ENCODE peak calls at places on chromosomes 1 and 21, in six cellular contexts. Z is stimulated activated CD8-positive, alpha-beta memory T cell treated with anti-CD3 and anti-CD28 coated beads, Interleukin-4, amount 100 ng/mL, for 24 hours; K is progenitor cell of endocrine pancreas; H is tibial artery; L is fibroblast of the aortic adventitia; R is HT1080. M is an unnamed sample.

GRCh38 chr1:34378968-34379729 is 202.4 kb downstream of the C1orf94 start:
- DNase-seq in R (peak; percentile 70), H (no peak), L (peak; percentile 9), Z (no peak), K (no peak), M (no peak)

GRCh38 chr1:155134858-155135415 is 715 bp upstream of the SLC50A1 start:
- DNase-seq in L (peak; percentile 94), K (peak; percentile 52), Z (peak; percentile 59), H (peak; percentile 94), R (peak; percentile 94), M (peak; percentile 88)

GRCh38 chr1:220458936-220459335 is 69.0 kb upstream of the MARK1 start:
- DNase-seq in H (no peak), L (no peak), R (no peak), Z (no peak), K (no peak), M (no peak)

GRCh38 chr1:195958131-195958530 is 650.1 kb downstream of the KCNT2 start:
- DNase-seq in L (no peak), Z (no peak), H (no peak), R (no peak), K (no peak), M (no peak)

GRCh38 chr21:35559881-35560280 is 500.4 kb downstream of the SETD4 start:
- DNase-seq in L (peak; percentile 57), R (peak; percentile 30), H (no peak), Z (no peak), K (no peak), M (peak; percentile 68)

GRCh38 chr1:154730251-154730650 is 122.3 kb upstream of the ADAR start:
- DNase-seq in H (no peak), K (no peak), Z (no peak), R (peak; percentile 84), L (peak; percentile 53), M (no peak)

GRCh38 chr1:22279735-22280134 is 136.8 kb upstream of the WNT4 start:
- DNase-seq in Z (no peak), L (no peak), H (no peak), R (no peak), K (no peak), M (no peak)

GRCh38 chr1:248894837-248895236 is 11.2 kb upstream of the PGBD2 start:
- DNase-seq in R (no peak), L (no peak), Z (no peak), K (no peak), H (no peak), M (no peak)

GRCh38 chr1:47646676-47647075 is 208.8 kb downstream of the FOXD2 start:
- DNase-seq in H (no peak), K (no peak), L (no peak), Z (no peak), R (peak; percentile 35), M (no peak)

GRCh38 chr1:198656500-198656932 is 17.7 kb downstream of the PTPRC start:
- DNase-seq in K (no peak), L (no peak), H (no peak), R (no peak), Z (peak; percentile 65), M (no peak)

GRCh38 chr21:14589855-14590563 is 43.9 kb upstream of the SAMSN1 start:
- DNase-seq in R (no peak), L (no peak), H (no peak), Z (no peak), K (no peak), M (no peak)

GRCh38 chr1:248850536-248851251 is 8.2 kb downstream of the ZNF692 start:
- DNase-seq in L (no peak), K (no peak), H (no peak), Z (no peak), R (no peak), M (no peak)

GRCh38 chr1:100719490-100719889 is at the start of gene VCAM1:
- DNase-seq in K (no peak), L (no peak), H (no peak), R (no peak), Z (no peak), M (no peak)

GRCh38 chr1:4851666-4852065 is 197.3 kb downstream of the AJAP1 start:
- DNase-seq in L (no peak), H (peak; percentile 41), K (no peak), Z (no peak), R (no peak), M (no peak)

GRCh38 chr1:183812686-183813569 is 8.0 kb downstream of the RGL1 start:
- DNase-seq in H (peak; percentile 47), K (no peak), L (peak; percentile 77), Z (no peak), R (peak; percentile 57), M (peak; percentile 20)